ENCODE peak calls at places on chromosomes 11 and 22, in eight cellular contexts. I is upper lobe of right lung; D is pancreas; H is cardiac muscle cell; W is OCI-LY7; Z is CD8-positive, alpha-beta memory T cell; L is fibroblast of lung; A is breast epithelium. X is an unnamed sample.

GRCh38 chr11:114617157-114618124 is 21.9 kb upstream of the NXPE4 start:
- DNase-seq in A (no peak), W (no peak), I (no peak), Z (no peak), L (no peak), D (no peak), H (no peak), X (peak; percentile 6)

GRCh38 chr22:19993926-19994325 is 22.7 kb downstream of the ARVCF start:
- DNase-seq in I (no peak), A (no peak), D (no peak), Z (no peak), W (no peak), L (no peak), H (no peak), X (no peak)

GRCh38 chr11:76692956-76693355 is 22.4 kb upstream of the LRRC32 start:
- DNase-seq in A (no peak), Z (no peak), H (no peak), L (no peak), I (no peak), D (no peak), W (no peak), X (no peak)

GRCh38 chr11:18987454-18988231 is 48.4 kb upstream of the MRGPRX1 start:
- DNase-seq in H (no peak), W (no peak), A (no peak), D (no peak), Z (no peak), I (no peak), L (peak; percentile 69), X (no peak)

GRCh38 chr11:75277211-75277805 is 36.7 kb downstream of the TPBGL start:
- DNase-seq in L (no peak), A (peak; percentile 22), W (no peak), D (peak; percentile 11), H (no peak), Z (no peak), I (peak; percentile 22), X (no peak)

GRCh38 chr11:10898763-10899541 is 41.1 kb upstream of the ZBED5 start:
- DNase-seq in H (peak; percentile 8), Z (no peak), D (no peak), I (peak; percentile 77), L (no peak), W (no peak), A (no peak), X (no peak)

GRCh38 chr11:44634401-44635281 is 69.2 kb downstream of the CD82 start:
- DNase-seq in Z (no peak), I (peak; percentile 74), L (peak; percentile 83), A (no peak), W (peak; percentile 24), H (peak; percentile 84), D (peak; percentile 83), X (no peak)

GRCh38 chr22:19686946-19687345 is 27.4 kb upstream of the SEPTIN5 start:
- DNase-seq in W (no peak), D (no peak), Z (no peak), A (no peak), H (no peak), I (no peak), L (no peak), X (no peak)

GRCh38 chr11:74123008-74123448 is 47.8 kb downstream of the C2CD3 start:
- DNase-seq in H (peak; percentile 38), L (peak; percentile 37), D (no peak), W (no peak), Z (no peak), I (no peak), A (no peak), X (no peak)

GRCh38 chr11:12900496-12900895 is 108.6 kb upstream of the RASSF10 start:
- DNase-seq in D (no peak), Z (no peak), L (peak; percentile 98), H (peak; percentile 92), W (no peak), I (no peak), A (no peak), X (no peak)

GRCh38 chr11:133901316-133901715 is 55.5 kb downstream of the IGSF9B start:
- DNase-seq in A (no peak), D (no peak), L (no peak), Z (no peak), W (no peak), H (no peak), I (no peak), X (no peak)

GRCh38 chr11:944711-945470 is 19.2 kb downstream of the AP2A2 start:
- DNase-seq in A (no peak), L (peak; percentile 60), Z (no peak), D (no peak), W (no peak), H (peak; percentile 52), I (no peak), X (no peak)

GRCh38 chr11:6587360-6587953 is 16.0 kb downstream of the RRP8 start:
- DNase-seq in Z (no peak), W (no peak), L (no peak), D (peak; percentile 70), I (no peak), A (no peak), H (no peak), X (peak; percentile 11)

GRCh38 chr11:58513747-58514367 is 6.0 kb upstream of the OR5B21 start:
- DNase-seq in L (peak; percentile 50), A (no peak), H (peak; percentile 77), Z (no peak), W (peak; percentile 41), I (no peak), D (no peak), X (peak; percentile 25)

GRCh38 chr11:117009905-117010605 is 88.2 kb downstream of the SIK3 start:
- DNase-seq in H (no peak), Z (no peak), W (no peak), A (no peak), I (no peak), D (no peak), L (peak; percentile 23), X (no peak)

GRCh38 chr11:27934830-27935145 is 173.2 kb downstream of the KIF18A start:
- DNase-seq in Z (no peak), I (no peak), W (no peak), A (no peak), L (peak; percentile 98), H (peak; percentile 93), D (no peak), X (no peak)

GRCh38 chr11:57800444-57801184 is 39.0 kb downstream of the CTNND1 start:
- DNase-seq in W (peak; percentile 74), H (peak; percentile 78), L (peak; percentile 58), A (no peak), I (no peak), D (no peak), Z (peak; percentile 57), X (peak; percentile 48)

GRCh38 chr22:29936186-29936585 is 53.2 kb downstream of the MTMR3 start:
- DNase-seq in Z (no peak), W (no peak), L (no peak), A (no peak), H (no peak), D (no peak), I (no peak), X (no peak)

GRCh38 chr22:29938285-29938693 is 55.3 kb downstream of the MTMR3 start:
- DNase-seq in A (no peak), D (no peak), I (no peak), H (no peak), Z (no peak), W (no peak), L (no peak), X (no peak)

GRCh38 chr22:29944339-29944738 is 61.4 kb downstream of the MTMR3 start:
- DNase-seq in L (peak; percentile 32), W (no peak), H (no peak), D (no peak), I (no peak), A (no peak), Z (no peak), X (no peak)

GRCh38 chr22:29945435-29945834 is 62.5 kb downstream of the MTMR3 start:
- DNase-seq in L (no peak), Z (no peak), D (no peak), H (no peak), W (no peak), A (no peak), I (no peak), X (no peak)

GRCh38 chr22:29940526-29940925 is 57.6 kb downstream of the MTMR3 start:
- DNase-seq in L (no peak), Z (no peak), D (no peak), A (no peak), I (no peak), W (no peak), H (no peak), X (no peak)
- H3K9me3 ChIP-seq in L (no peaks in the 10 kb centered on the region), Z (no peaks in the 10 kb centered on the region), D (no peaks in the 10 kb centered on the region), A (no peaks in the 10 kb centered on the region), I (no peaks in the 10 kb centered on the region), W (no peaks in the 10 kb centered on the region), H (no peaks in the 10 kb centered on the region), X (no peaks in the 10 kb centered on the region)

GRCh38 chr22:38710866-38711265 is 5.1 kb downstream of the GTPBP1 start:
- DNase-seq in W (no peak), A (no peak), H (no peak), Z (no peak), D (no peak), L (no peak), I (no peak), X (no peak)

GRCh38 chr22:38707346-38707745 is 1.6 kb downstream of the GTPBP1 start:
- DNase-seq in Z (no peak), H (peak; percentile 33), W (no peak), D (no peak), A (no peak), L (peak; percentile 53), I (no peak), X (peak; percentile 49)

GRCh38 chr22:38707984-38708383 is 2.2 kb downstream of the GTPBP1 start:
- DNase-seq in W (no peak), L (no peak), H (no peak), I (no peak), A (no peak), D (no peak), Z (no peak), X (no peak)

GRCh38 chr22:38710352-38710751 is 4.6 kb downstream of the GTPBP1 start:
- DNase-seq in L (no peak), H (no peak), A (no peak), I (no peak), D (no peak), Z (no peak), W (no peak), X (no peak)

DNA sequence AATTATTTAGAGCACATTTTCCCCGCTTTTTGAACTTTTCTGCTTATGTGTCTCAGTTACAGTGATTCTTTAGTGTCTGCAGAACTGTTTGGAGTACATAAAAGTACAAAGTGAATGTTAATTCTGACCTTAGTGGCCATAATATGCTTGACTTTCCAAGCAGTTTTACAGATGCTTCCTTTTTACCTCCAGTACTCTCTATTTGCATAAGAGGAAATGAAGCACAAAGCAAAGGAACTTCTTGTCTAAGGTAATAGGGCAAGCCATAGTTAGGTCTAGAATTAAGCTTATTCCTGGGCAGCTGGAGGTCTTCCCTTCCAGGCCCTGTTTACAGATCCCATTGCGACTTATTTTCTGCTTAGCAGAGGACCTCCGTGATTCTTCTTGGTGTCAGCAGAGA is 3.6 kb downstream of the GTPBP1 start:
- DNase-seq in A (no peak), W (peak; percentile 62), L (no peak), H (no peak), D (no peak), I (no peak), Z (no peak), X (no peak)
- H3K4me3 ChIP-seq in A (no peak overlapping the region), W (peak overlapping the region; percentile 28), L (no peak overlapping the region), H (no peak overlapping the region), D (no peak overlapping the region), I (no peak overlapping the region), Z (no peak overlapping the region), X (no peak overlapping the region)

GRCh38 chr22:48863965-48864538 is 963.6 kb downstream of the BRD1 start:
- DNase-seq in I (no peak), Z (no peak), W (no peak), D (no peak), A (no peak), L (no peak), H (no peak), X (no peak)
- H3K27ac ChIP-seq in I (no peak overlapping the region), Z (no peak overlapping the region), W (no peak overlapping the region), D (no peak overlapping the region), A (no peak overlapping the region), L (no peak overlapping the region), H (no peak overlapping the region), X (no peak overlapping the region)

GRCh38 chr11:55054723-55055122 is 207.2 kb upstream of the TRIM48 start:
- DNase-seq in Z (no peak), A (no peak), L (no peak), H (no peak), D (no peak), W (no peak), I (no peak), X (no peak)
- H3K9me3 ChIP-seq in Z (peaks cover 4% of the 10 kb centered on the region), A (peaks cover 37% of the 10 kb centered on the region), L (no peaks in the 10 kb centered on the region), H (no peaks in the 10 kb centered on the region), D (no peaks in the 10 kb centered on the region), W (peaks cover 47% of the 10 kb centered on the region), I (peaks cover 57% of the 10 kb centered on the region), X (no peaks in the 10 kb centered on the region)